ENCODE peak calls at places on chromosomes 5 and 9, in four cellular contexts. Q is glomerular endothelial cell, O is left colon, E is cerebellum. Y is an unnamed sample.

GRCh38 chr5:151598984-151599383 is 7.9 kb upstream of the FAT2 start:
- DNase-seq in O (no peak), Q (no peak), E (no peak), Y (no peak)

GRCh38 chr5:136082390-136083193 is 50.1 kb upstream of the SMAD5 start:
- DNase-seq in E (no peak), O (peak), Q (no peak), Y (peak)

GRCh38 chr9:14348241-14349140 is 34.5 kb upstream of the NFIB start:
- DNase-seq in E (peak), Q (no peak), O (no peak), Y (no peak)

GRCh38 chr5:55533806-55534435 is 843 bp downstream of the PLPP1 start:
- DNase-seq in Q (no peak), O (no peak), E (peak), Y (peak)

GRCh38 chr5:154779105-154779504 is 23.9 kb downstream of the LARP1 start:
- DNase-seq in O (no peak), E (no peak), Q (no peak), Y (peak)

GRCh38 chr9:131078427-131079366 is 17.6 kb upstream of the AIF1L start:
- DNase-seq in Q (no peak), E (no peak), O (no peak), Y (no peak)

GRCh38 chr5:35198096-35198495 is 32.2 kb downstream of the PRLR start:
- DNase-seq in O (peak), Q (no peak), E (no peak), Y (no peak)

GRCh38 chr5:178114325-178115135 is 1.2 kb downstream of the N4BP3 start:
- DNase-seq in E (peak), Q (no peak), O (peak), Y (no peak)

GRCh38 chr5:177018341-177018740 is 4.2 kb upstream of the ZNF346 start:
- DNase-seq in O (no peak), E (no peak), Q (no peak), Y (no peak)

GRCh38 chr9:124010665-124011321 is 775 bp upstream of the LHX2 start:
- DNase-seq in E (no peak), O (no peak), Q (no peak), Y (peak)

GRCh38 chr5:75472973-75473372 is 38.5 kb downstream of the CERT1 start:
- DNase-seq in E (no peak), Q (no peak), O (no peak), Y (no peak)

GRCh38 chr5:153585616-153586015 is 95.1 kb downstream of the GRIA1 start:
- DNase-seq in E (no peak), O (no peak), Q (no peak), Y (no peak)

GRCh38 chr9:92406506-92406905 is 2.1 kb upstream of the OGN start:
- DNase-seq in Q (no peak), O (peak), E (no peak), Y (no peak)

GRCh38 chr5:170633235-170634041 is 129.6 kb downstream of the KCNIP1 start:
- DNase-seq in Q (peak), E (peak), O (peak), Y (peak)

GRCh38 chr9:87557996-87558395 is 60.3 kb downstream of the DAPK1 start:
- DNase-seq in E (no peak), O (peak), Q (no peak), Y (no peak)

GRCh38 chr9:133375116-133375723 is 640 bp downstream of the SURF4 start:
- DNase-seq in E (no peak), Q (no peak), O (peak), Y (peak)